ENCODE peak calls at places on chromosome 21, in seven cellular contexts. K, U, J, Y, F, P and B are unnamed samples.

GRCh38 chr21:35473496-35473895 is 424.4 kb upstream of the RUNX1 start:
- DNase-seq in U (no peak), J (no peak), P (no peak), Y (no peak), K (no peak), F (no peak), B (no peak)

GRCh38 chr21:15023782-15024181 is 41.0 kb downstream of the NRIP1 start:
- DNase-seq in F (no peak), U (no peak), Y (no peak), J (no peak), K (no peak), P (no peak), B (no peak)

GRCh38 chr21:35342440-35342839 is 293.3 kb upstream of the RUNX1 start:
- DNase-seq in P (no peak), U (no peak), F (peak), J (no peak), Y (no peak), K (no peak), B (no peak)

GRCh38 chr21:29649370-29649963 is 290.3 kb downstream of the GRIK1 start:
- DNase-seq in F (no peak), Y (no peak), J (no peak), K (no peak), P (no peak), U (peak), B (no peak)

GRCh38 chr21:36949171-36950141 is 17.0 kb downstream of the HLCS start:
- DNase-seq in U (no peak), J (no peak), P (no peak), F (no peak), Y (no peak), K (no peak), B (no peak)

GRCh38 chr21:30340714-30341573 is 3.5 kb upstream of the KRTAP27-1 start:
- DNase-seq in J (no peak), P (peak), Y (peak), F (no peak), U (peak), K (peak), B (peak)

GRCh38 chr21:46532080-46532479 is 72.8 kb downstream of the S100B start:
- DNase-seq in F (no peak), Y (no peak), K (no peak), U (no peak), P (no peak), J (no peak), B (no peak)

GRCh38 chr21:35336534-35336933 is 287.4 kb upstream of the RUNX1 start:
- DNase-seq in J (no peak), P (no peak), Y (no peak), U (peak), F (no peak), K (no peak), B (no peak)

GRCh38 chr21:30714436-30714835 is 4.1 kb downstream of the KRTAP21-3 start:
- DNase-seq in Y (no peak), U (no peak), J (no peak), K (no peak), P (no peak), F (no peak), B (no peak)

GRCh38 chr21:36021251-36021837 is 39.0 kb downstream of the SETD4 start:
- DNase-seq in K (no peak), J (no peak), Y (no peak), P (no peak), U (no peak), F (peak), B (no peak)

GRCh38 chr21:15735409-15735808 is 5.6 kb downstream of the USP25 start:
- DNase-seq in Y (no peak), K (no peak), F (no peak), U (no peak), P (no peak), J (no peak), B (no peak)

GRCh38 chr21:29155118-29155932 is 24.9 kb downstream of the MAP3K7CL start:
- DNase-seq in P (peak), U (no peak), Y (no peak), F (no peak), K (no peak), J (no peak), B (peak)

GRCh38 chr21:14384453-14384852 is 1.5 kb upstream of the HSPA13 start:
- DNase-seq in F (no peak), Y (no peak), K (no peak), J (no peak), U (no peak), P (no peak), B (no peak)

GRCh38 chr21:35779167-35779566 is 281.2 kb downstream of the SETD4 start:
- DNase-seq in K (no peak), U (no peak), Y (no peak), J (no peak), F (no peak), P (no peak), B (no peak)

GRCh38 chr21:37423103-37423502 is 56.5 kb downstream of the DYRK1A start:
- DNase-seq in F (no peak), K (no peak), U (no peak), Y (no peak), J (no peak), P (no peak), B (no peak)

GRCh38 chr21:16640297-16641027 is 872.4 kb upstream of the CXADR start:
- DNase-seq in J (no peak), P (no peak), F (no peak), Y (no peak), U (no peak), K (no peak), B (no peak)

GRCh38 chr21:36854391-36854790 is 112.1 kb downstream of the HLCS start:
- DNase-seq in F (no peak), Y (peak), P (peak), U (peak), K (no peak), J (peak), B (no peak)

GRCh38 chr21:37829447-37829846 is 86.8 kb downstream of the KCNJ6 start:
- DNase-seq in K (no peak), Y (peak), F (no peak), U (no peak), J (no peak), P (no peak), B (no peak)

GRCh38 chr21:36791695-36792451 is 93.0 kb downstream of the SIM2 start:
- DNase-seq in Y (no peak), U (no peak), J (no peak), F (no peak), P (no peak), K (no peak), B (no peak)

GRCh38 chr21:15293251-15293650 is 228.5 kb upstream of the NRIP1 start:
- DNase-seq in F (no peak), J (no peak), K (peak), Y (peak), U (no peak), P (no peak), B (peak)

GRCh38 chr21:46193829-46194373 is 9.6 kb upstream of the SPATC1L start:
- DNase-seq in P (no peak), J (no peak), Y (no peak), U (no peak), K (no peak), F (no peak), B (no peak)

GRCh38 chr21:34630536-34631143 is 15.7 kb upstream of the RCAN1 start:
- DNase-seq in P (peak), K (peak), Y (peak), F (peak), J (no peak), U (peak), B (peak)

GRCh38 chr21:36162631-36163030 is 6.0 kb downstream of the DOP1B start:
- DNase-seq in J (no peak), Y (no peak), F (no peak), U (no peak), P (no peak), K (no peak), B (no peak)

GRCh38 chr21:43359081-43359822 is 67.7 kb downstream of the SIK1 start:
- DNase-seq in K (no peak), U (no peak), P (no peak), F (no peak), J (no peak), Y (no peak), B (no peak)
- TF ChIP-seq JUND in K (no peak), U (no peak), P (no peak), F (no peak), J (no peak), Y (no peak), B (no peak)

GRCh38 chr21:39669485-39669884 is 56.7 kb downstream of the B3GALT5 start:
- DNase-seq in Y (no peak), P (no peak), K (no peak), F (no peak), J (no peak), U (no peak), B (no peak)
- TF ChIP-seq JUND in Y (no peak), P (no peak), K (no peak), F (no peak), J (no peak), U (no peak), B (no peak)

GRCh38 chr21:39087238-39087975 is 95.8 kb downstream of the PSMG1 start:
- DNase-seq in Y (no peak), K (no peak), F (no peak), P (no peak), J (no peak), U (no peak), B (no peak)
- TF ChIP-seq JUND in Y (no peak), K (no peak), F (no peak), P (no peak), J (no peak), U (no peak), B (no peak)

DNA sequence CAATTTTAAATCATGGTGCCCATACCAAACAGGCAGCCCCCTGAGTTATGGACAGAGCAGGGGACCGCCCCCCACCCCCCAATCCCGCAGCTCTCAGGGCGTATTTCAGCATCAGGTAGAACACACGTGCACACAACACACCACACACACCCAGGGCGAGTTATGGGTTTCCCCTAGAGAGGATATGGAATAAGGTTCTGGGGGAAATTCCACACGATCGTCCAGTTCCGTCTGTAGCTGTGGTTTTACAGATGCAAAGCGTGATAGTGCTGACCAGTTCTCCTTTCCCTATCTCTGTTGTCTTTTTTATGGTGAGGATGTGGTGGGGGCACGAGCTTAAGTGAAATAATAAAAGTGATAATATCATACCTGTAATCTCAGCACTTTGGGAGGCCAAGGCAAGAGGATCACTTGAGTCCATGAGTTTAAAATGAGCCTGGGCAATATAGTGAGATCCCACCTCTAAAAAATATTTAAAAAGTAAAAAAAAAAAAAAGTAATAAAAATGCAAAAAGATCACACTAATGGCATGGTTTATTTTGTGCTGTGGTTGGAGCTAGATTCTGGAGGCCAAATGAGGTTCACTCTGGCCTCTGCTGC is 25.1 kb downstream of the C2CD2 start:
- DNase-seq in J (no peak), K (no peak), Y (no peak), U (no peak), P (no peak), F (peak), B (no peak)
- TF ChIP-seq JUND in J (no peak), K (no peak), Y (no peak), U (no peak), P (no peak), F (no peak), B (no peak)

DNA sequence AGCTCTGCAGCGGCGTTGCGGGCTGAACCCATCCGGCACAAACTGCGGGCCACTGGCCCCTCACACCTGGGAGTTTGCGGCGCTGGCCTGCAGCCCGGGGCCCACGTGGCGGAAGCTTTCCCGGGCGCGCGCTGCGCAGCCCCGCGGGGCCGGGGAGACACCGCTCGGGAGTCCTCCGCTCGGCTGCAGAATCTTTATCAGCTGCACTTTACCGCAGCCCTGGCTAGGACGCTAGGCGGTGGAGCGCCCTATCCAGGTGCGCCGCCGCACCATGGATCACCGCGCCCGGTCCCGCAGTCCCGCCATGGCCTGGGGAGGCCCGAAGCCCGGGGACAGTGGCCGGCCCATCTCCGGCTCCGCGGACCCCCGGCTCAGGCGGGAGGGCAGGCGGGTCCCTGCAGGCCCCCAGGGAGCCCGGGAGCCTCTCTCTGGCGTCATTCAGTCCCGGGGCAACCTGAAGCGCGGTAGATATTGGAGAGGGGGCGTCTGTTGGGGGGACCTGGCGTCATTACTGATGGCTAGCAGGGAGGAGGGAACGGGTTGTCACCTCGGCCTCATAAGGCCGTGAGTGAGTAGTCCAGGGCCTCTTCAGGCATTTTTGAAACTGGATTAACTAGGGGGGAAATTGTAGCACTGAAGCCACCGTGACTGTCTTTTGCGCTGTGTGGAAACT is 5.7 kb upstream of the OLIG2 start:
- DNase-seq in F (no peak), J (no peak), K (no peak), Y (no peak), P (peak), U (peak), B (no peak)
- TF ChIP-seq JUND in F (no peak), J (no peak), K (no peak), Y (no peak), P (no peak), U (no peak), B (no peak)

GRCh38 chr21:45078877-45079281 is 4.5 kb downstream of the ADARB1 start:
- DNase-seq in Y (no peak), P (no peak), J (no peak), K (no peak), F (no peak), U (no peak), B (no peak)
- TF ChIP-seq JUND in Y (no peak), P (no peak), J (no peak), K (no peak), F (no peak), U (no peak), B (no peak)

DNA sequence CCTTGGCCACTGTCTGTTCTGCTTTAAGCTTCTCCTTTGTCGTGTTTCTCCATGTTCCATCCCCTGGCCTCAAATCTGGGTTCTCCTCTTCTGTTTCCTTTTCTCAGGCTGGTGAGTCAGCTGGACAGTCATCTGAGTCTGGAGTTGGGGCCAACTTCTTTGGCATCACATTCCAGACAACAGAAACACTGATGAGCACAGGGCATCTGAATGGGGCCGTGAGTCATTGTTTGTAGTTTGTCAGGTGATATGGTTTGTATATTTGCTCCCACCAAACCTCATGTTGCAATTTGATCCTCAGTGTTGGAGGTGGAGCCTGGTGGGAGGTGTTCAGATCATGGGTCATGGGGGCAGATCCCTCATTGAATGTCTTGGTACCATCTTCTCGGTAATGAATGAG is 14.3 kb upstream of the OLIG2 start:
- DNase-seq in U (no peak), Y (peak), F (no peak), P (no peak), J (no peak), K (peak), B (no peak)
- TF ChIP-seq JUND in U (no peak), Y (no peak), F (no peak), P (peak), J (no peak), K (peak), B (no peak)